ENCODE peak calls at places on chromosomes 12 and 14, in four cellular contexts. One of them, this sample, is unnamed.

GRCh38 chr12:95908573-95908972 is 33.8 kb downstream of the CCDC38 start:
- DNase-seq in heart left ventricle: no peak
- DNase-seq in breast epithelium: no peak
- DNase-seq in mesenchymal stem cell: no peak
- DNase-seq in this sample: no peak

GRCh38 chr14:24329736-24330135 is 5.1 kb downstream of the ADCY4 start:
- DNase-seq in heart left ventricle: peak; percentile 61
- DNase-seq in breast epithelium: peak; percentile 42
- DNase-seq in mesenchymal stem cell: no peak
- DNase-seq in this sample: no peak

GRCh38 chr14:103087343-103087835 is 3.4 kb downstream of the LBHD2 start:
- DNase-seq in heart left ventricle: no peak
- DNase-seq in breast epithelium: no peak
- DNase-seq in mesenchymal stem cell: no peak
- DNase-seq in this sample: no peak

GRCh38 chr12:27081668-27082091 is 698 bp downstream of the C12orf71 start:
- DNase-seq in heart left ventricle: peak; percentile 44
- DNase-seq in breast epithelium: peak; percentile 80
- DNase-seq in mesenchymal stem cell: peak; percentile 18
- DNase-seq in this sample: peak; percentile 95

GRCh38 chr12:48973992-48974673 is 2.6 kb upstream of the WNT10B start:
- DNase-seq in heart left ventricle: peak; percentile 68
- DNase-seq in breast epithelium: no peak
- DNase-seq in mesenchymal stem cell: peak; percentile 47
- DNase-seq in this sample: no peak

GRCh38 chr12:85979641-85980040 is 105.5 kb downstream of the NTS start:
- DNase-seq in heart left ventricle: no peak
- DNase-seq in breast epithelium: no peak
- DNase-seq in mesenchymal stem cell: no peak
- DNase-seq in this sample: no peak

GRCh38 chr14:101151226-101151929 is 247.9 kb upstream of the RTL1 start:
- DNase-seq in heart left ventricle: no peak
- DNase-seq in breast epithelium: no peak
- DNase-seq in mesenchymal stem cell: no peak
- DNase-seq in this sample: no peak

GRCh38 chr12:130872179-130873096 is 572 bp downstream of the RAN start:
- DNase-seq in heart left ventricle: peak; percentile 41
- DNase-seq in breast epithelium: peak; percentile 22
- DNase-seq in mesenchymal stem cell: peak; percentile 37
- DNase-seq in this sample: no peak

GRCh38 chr12:89513544-89513943 is 11.1 kb downstream of the GALNT4 start:
- DNase-seq in heart left ventricle: no peak
- DNase-seq in breast epithelium: no peak
- DNase-seq in mesenchymal stem cell: no peak
- DNase-seq in this sample: no peak

GRCh38 chr12:8987589-8988205 is 1.6 kb upstream of the KLRG1 start:
- DNase-seq in heart left ventricle: no peak
- DNase-seq in breast epithelium: no peak
- DNase-seq in mesenchymal stem cell: no peak
- DNase-seq in this sample: no peak
- H3K4me1 ChIP-seq in heart left ventricle: peaks cover 6% of the 10 kb centered on the region
- H3K4me1 ChIP-seq in breast epithelium: no peaks in the 10 kb centered on the region
- H3K4me1 ChIP-seq in mesenchymal stem cell: no peaks in the 10 kb centered on the region
- H3K4me1 ChIP-seq in this sample: no peaks in the 10 kb centered on the region

GRCh38 chr12:68775121-68775520 is 29.1 kb downstream of the SLC35E3 start:
- DNase-seq in heart left ventricle: no peak
- DNase-seq in breast epithelium: no peak
- DNase-seq in mesenchymal stem cell: no peak
- DNase-seq in this sample: no peak
- H3K4me1 ChIP-seq in heart left ventricle: no peaks in the 10 kb centered on the region
- H3K4me1 ChIP-seq in breast epithelium: no peaks in the 10 kb centered on the region
- H3K4me1 ChIP-seq in mesenchymal stem cell: no peaks in the 10 kb centered on the region
- H3K4me1 ChIP-seq in this sample: no peaks in the 10 kb centered on the region

GRCh38 chr14:68951051-68951797 is 27.9 kb downstream of the ACTN1 start:
- DNase-seq in heart left ventricle: peak; percentile 88
- DNase-seq in breast epithelium: peak; percentile 91
- DNase-seq in mesenchymal stem cell: peak; percentile 99
- DNase-seq in this sample: peak; percentile 99
- H3K4me1 ChIP-seq in heart left ventricle: peaks cover 94% of the 10 kb centered on the region
- H3K4me1 ChIP-seq in breast epithelium: peaks cover 44% of the 10 kb centered on the region
- H3K4me1 ChIP-seq in mesenchymal stem cell: peaks cover 60% of the 10 kb centered on the region
- H3K4me1 ChIP-seq in this sample: peaks cover 82% of the 10 kb centered on the region

DNA sequence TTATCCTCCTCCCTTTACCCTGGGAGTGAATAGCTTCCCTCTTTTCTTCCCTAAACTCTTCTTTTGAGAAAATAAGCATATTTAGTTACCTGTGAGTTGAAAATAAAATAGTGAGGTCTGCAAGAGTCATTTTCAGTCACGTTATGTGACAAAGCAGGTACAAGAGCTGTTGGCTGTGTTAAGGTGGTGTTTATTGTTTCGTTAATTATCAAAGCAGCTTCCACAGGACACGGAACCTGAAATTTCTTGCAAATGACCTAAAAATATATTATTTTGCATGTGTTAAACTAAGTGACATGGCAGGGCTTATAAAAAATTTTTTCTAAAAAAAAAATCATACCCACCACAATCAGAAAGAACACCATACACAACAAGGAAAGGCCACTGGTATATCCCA is 8.3 kb downstream of the SLC38A2 start:
- DNase-seq in heart left ventricle: no peak
- DNase-seq in breast epithelium: no peak
- DNase-seq in mesenchymal stem cell: no peak
- DNase-seq in this sample: no peak
- H3K4me1 ChIP-seq in heart left ventricle: peaks cover 80% of the 10 kb centered on the region
- H3K4me1 ChIP-seq in breast epithelium: peaks cover 6% of the 10 kb centered on the region
- H3K4me1 ChIP-seq in mesenchymal stem cell: peaks cover 3% of the 10 kb centered on the region
- H3K4me1 ChIP-seq in this sample: peaks cover 52% of the 10 kb centered on the region

DNA sequence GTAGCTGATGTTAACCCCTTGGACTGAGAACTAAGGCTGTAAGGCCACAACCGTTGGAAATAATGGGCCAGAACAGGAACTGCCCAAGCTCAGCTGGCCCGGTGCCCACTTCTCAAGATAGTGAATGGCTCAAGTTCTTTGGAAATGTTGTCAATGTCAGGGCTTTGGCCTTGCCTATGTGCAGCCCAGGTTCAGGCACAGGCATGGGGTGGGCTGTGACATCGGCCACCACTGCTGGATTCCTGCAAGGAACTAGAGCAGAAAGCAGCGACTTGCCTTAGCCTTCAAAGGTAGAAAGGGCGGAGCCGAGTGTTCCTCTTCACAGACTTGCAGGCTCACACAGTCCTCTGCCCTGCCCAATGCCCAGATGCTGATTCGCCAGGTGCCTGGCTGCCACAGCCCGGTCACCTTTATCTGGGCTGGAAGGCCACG is 291.2 kb downstream of the ZFP36L1 start:
- DNase-seq in heart left ventricle: peak; percentile 78
- DNase-seq in breast epithelium: no peak
- DNase-seq in mesenchymal stem cell: no peak
- DNase-seq in this sample: no peak
- H3K4me1 ChIP-seq in heart left ventricle: peaks cover 20% of the 10 kb centered on the region
- H3K4me1 ChIP-seq in breast epithelium: peaks cover 6% of the 10 kb centered on the region
- H3K4me1 ChIP-seq in mesenchymal stem cell: peaks cover 11% of the 10 kb centered on the region
- H3K4me1 ChIP-seq in this sample: peaks cover 9% of the 10 kb centered on the region

GRCh38 chr14:99539503-99539902 is 58.3 kb downstream of the CCNK start:
- DNase-seq in heart left ventricle: no peak
- DNase-seq in breast epithelium: no peak
- DNase-seq in mesenchymal stem cell: no peak
- DNase-seq in this sample: no peak
- H3K4me1 ChIP-seq in heart left ventricle: peaks cover 56% of the 10 kb centered on the region
- H3K4me1 ChIP-seq in breast epithelium: no peaks in the 10 kb centered on the region
- H3K4me1 ChIP-seq in mesenchymal stem cell: peaks cover 52% of the 10 kb centered on the region
- H3K4me1 ChIP-seq in this sample: peaks cover 12% of the 10 kb centered on the region

GRCh38 chr12:120100630-120101029 is 15.9 kb downstream of the RAB35 start:
- DNase-seq in heart left ventricle: peak; percentile 90
- DNase-seq in breast epithelium: no peak
- DNase-seq in mesenchymal stem cell: no peak
- DNase-seq in this sample: no peak

GRCh38 chr12:120099738-120100137 is 16.8 kb downstream of the RAB35 start:
- DNase-seq in heart left ventricle: no peak
- DNase-seq in breast epithelium: no peak
- DNase-seq in mesenchymal stem cell: no peak
- DNase-seq in this sample: no peak

GRCh38 chr12:120102189-120103043 is 14.1 kb downstream of the RAB35 start:
- DNase-seq in heart left ventricle: no peak
- DNase-seq in breast epithelium: no peak
- DNase-seq in mesenchymal stem cell: no peak
- DNase-seq in this sample: no peak

GRCh38 chr12:120101617-120102016 is 14.9 kb downstream of the RAB35 start:
- DNase-seq in heart left ventricle: no peak
- DNase-seq in breast epithelium: no peak
- DNase-seq in mesenchymal stem cell: no peak
- DNase-seq in this sample: no peak

GRCh38 chr12:120101182-120101581 is 15.4 kb downstream of the RAB35 start:
- DNase-seq in heart left ventricle: peak; percentile 61
- DNase-seq in breast epithelium: no peak
- DNase-seq in mesenchymal stem cell: no peak
- DNase-seq in this sample: no peak
- H3K4me1 ChIP-seq in heart left ventricle: peaks cover 30% of the 10 kb centered on the region
- H3K4me1 ChIP-seq in breast epithelium: peaks cover 11% of the 10 kb centered on the region
- H3K4me1 ChIP-seq in mesenchymal stem cell: peaks cover 17% of the 10 kb centered on the region
- H3K4me1 ChIP-seq in this sample: peaks cover 3% of the 10 kb centered on the region

GRCh38 chr14:75165586-75166391 is 10.6 kb downstream of the TMED10 start:
- DNase-seq in heart left ventricle: no peak
- DNase-seq in breast epithelium: no peak
- DNase-seq in mesenchymal stem cell: no peak
- DNase-seq in this sample: no peak
- H3K4me1 ChIP-seq in heart left ventricle: peaks cover 55% of the 10 kb centered on the region
- H3K4me1 ChIP-seq in breast epithelium: no peaks in the 10 kb centered on the region
- H3K4me1 ChIP-seq in mesenchymal stem cell: no peaks in the 10 kb centered on the region
- H3K4me1 ChIP-seq in this sample: peaks cover 3% of the 10 kb centered on the region

GRCh38 chr12:124030510-124030909 is 57.5 kb downstream of the ZNF664 start:
- DNase-seq in heart left ventricle: no peak
- DNase-seq in breast epithelium: no peak
- DNase-seq in mesenchymal stem cell: peak; percentile 99
- DNase-seq in this sample: no peak

GRCh38 chr12:124032265-124032886 is 59.4 kb downstream of the ZNF664 start:
- DNase-seq in heart left ventricle: no peak
- DNase-seq in breast epithelium: peak; percentile 45
- DNase-seq in mesenchymal stem cell: peak; percentile 76
- DNase-seq in this sample: no peak

GRCh38 chr12:124028560-124028935 is 55.5 kb downstream of the ZNF664 start:
- DNase-seq in heart left ventricle: no peak
- DNase-seq in breast epithelium: no peak
- DNase-seq in mesenchymal stem cell: no peak
- DNase-seq in this sample: no peak

GRCh38 chr12:124030008-124030407 is 57.0 kb downstream of the ZNF664 start:
- DNase-seq in heart left ventricle: no peak
- DNase-seq in breast epithelium: no peak
- DNase-seq in mesenchymal stem cell: no peak
- DNase-seq in this sample: no peak

DNA sequence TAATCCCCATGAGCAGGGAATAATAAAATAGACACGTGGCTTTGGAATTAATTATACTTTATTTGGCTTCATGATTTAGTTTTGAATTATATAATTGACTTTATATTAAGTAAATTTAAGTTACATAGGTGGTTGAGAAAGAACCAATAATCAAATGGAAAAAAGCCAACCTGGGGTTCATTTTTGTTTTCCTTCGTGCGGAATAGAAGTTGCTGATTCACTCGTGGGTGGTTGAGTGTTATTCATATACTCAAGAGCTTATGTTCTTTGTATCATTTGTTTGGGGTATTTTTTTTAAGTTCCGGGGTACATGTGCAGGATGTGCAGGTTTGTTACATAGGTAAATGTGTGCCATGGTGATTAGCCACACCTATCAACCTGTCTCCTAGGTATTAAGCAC is 58.0 kb downstream of the ZNF664 start:
- DNase-seq in heart left ventricle: no peak
- DNase-seq in breast epithelium: no peak
- DNase-seq in mesenchymal stem cell: peak; percentile 37
- DNase-seq in this sample: no peak
- H3K4me1 ChIP-seq in heart left ventricle: peaks cover 22% of the 10 kb centered on the region
- H3K4me1 ChIP-seq in breast epithelium: no peaks in the 10 kb centered on the region
- H3K4me1 ChIP-seq in mesenchymal stem cell: peaks cover 9% of the 10 kb centered on the region
- H3K4me1 ChIP-seq in this sample: peaks cover 7% of the 10 kb centered on the region

This sample was measured in foreskin keratinocyte.